ENCODE peak calls at places on chromosomes 11 and 22, in seven cellular contexts. H, S, M, P, Z, V and W are unnamed samples.

GRCh38 chr11:6656936-6657335 is 1.3 kb upstream of the DCHS1 start:
- DNase-seq in H (no peak), Z (no peak), P (no peak), S (no peak), V (no peak), M (no peak), W (no peak)

GRCh38 chr11:32775908-32776307 is 18.6 kb downstream of the CCDC73 start:
- DNase-seq in H (no peak), P (no peak), Z (no peak), V (no peak), M (no peak), S (no peak), W (no peak)

GRCh38 chr11:77559686-77560425 is 29.9 kb upstream of the AQP11 start:
- DNase-seq in S (no peak), V (no peak), P (no peak), H (no peak), M (no peak), Z (no peak), W (peak; percentile 90)

GRCh38 chr22:26330971-26331625 is 98.0 kb upstream of the ASPHD2 start:
- DNase-seq in Z (peak; percentile 64), H (peak; percentile 20), V (peak; percentile 68), M (peak; percentile 36), S (peak; percentile 53), P (peak; percentile 81), W (peak; percentile 69)

GRCh38 chr11:110196241-110196754 is 100.1 kb downstream of the RDX start:
- DNase-seq in S (no peak), Z (no peak), P (no peak), H (no peak), V (no peak), M (no peak), W (no peak)

GRCh38 chr22:46352691-46353386 is 17.3 kb downstream of the TRMU start:
- DNase-seq in H (no peak), M (peak; percentile 96), P (peak; percentile 75), Z (no peak), V (no peak), S (no peak), W (peak; percentile 37)

GRCh38 chr22:24107668-24108067 is 73.6 kb upstream of the SUSD2 start:
- DNase-seq in V (no peak), S (no peak), P (no peak), M (peak; percentile 88), Z (no peak), H (no peak), W (no peak)

GRCh38 chr22:46029574-46030200 is 52.7 kb upstream of the WNT7B start:
- DNase-seq in V (no peak), P (no peak), Z (no peak), H (no peak), S (no peak), M (no peak), W (no peak)

GRCh38 chr11:27558401-27558800 is 51.8 kb upstream of the LIN7C start:
- DNase-seq in M (no peak), P (no peak), H (no peak), V (no peak), Z (no peak), S (no peak), W (no peak)

GRCh38 chr11:125401235-125401634 is 94.8 kb downstream of the FEZ1 start:
- DNase-seq in P (no peak), V (no peak), Z (no peak), M (no peak), H (no peak), S (no peak), W (no peak)

GRCh38 chr11:65505434-65506315 is 6.8 kb downstream of the MALAT1 start:
- DNase-seq in H (peak; percentile 49), P (no peak), S (no peak), M (no peak), Z (no peak), V (no peak), W (no peak)

GRCh38 chr11:47916361-47916841 is 64.0 kb upstream of the PTPRJ start:
- DNase-seq in Z (no peak), H (no peak), P (no peak), M (no peak), V (no peak), S (no peak), W (peak; percentile 68)

GRCh38 chr11:122101625-122102291 is 14.3 kb downstream of the BLID start:
- DNase-seq in M (no peak), Z (peak; percentile 19), P (no peak), V (peak; percentile 57), S (no peak), H (no peak), W (peak; percentile 1)

GRCh38 chr22:36022162-36022561 is 6.5 kb downstream of the RBFOX2 start:
- DNase-seq in S (no peak), M (no peak), P (no peak), V (no peak), H (no peak), Z (no peak), W (no peak)

GRCh38 chr22:20268350-20269012 is 363 bp upstream of the RTN4R start:
- DNase-seq in Z (peak; percentile 70), M (peak; percentile 20), P (peak; percentile 80), S (peak; percentile 57), V (peak; percentile 72), H (no peak), W (peak; percentile 59)

GRCh38 chr11:72328366-72329224 is 84.6 kb upstream of the PHOX2A start:
- DNase-seq in S (no peak), H (no peak), P (no peak), M (no peak), Z (no peak), V (no peak), W (no peak)

GRCh38 chr22:32801436-32802290 is at the start of gene TIMP3:
- DNase-seq in V (peak; percentile 67), S (peak; percentile 3), M (no peak), P (peak; percentile 75), Z (peak; percentile 59), H (peak; percentile 80), W (peak; percentile 10)

GRCh38 chr22:21669026-21669425 is 3.2 kb downstream of the PPIL2 start:
- DNase-seq in V (no peak), H (no peak), S (no peak), Z (no peak), P (no peak), M (no peak), W (no peak)

GRCh38 chr11:45885274-45885920 is at the start of gene MAPK8IP1:
- DNase-seq in P (peak; percentile 58), V (peak; percentile 62), S (peak; percentile 47), M (no peak), H (no peak), Z (peak; percentile 71), W (peak; percentile 53)